ENCODE peak calls at places on chromosomes 3 and 15, in four cellular contexts. C, O, Y and W are unnamed samples.

GRCh38 chr15:27821273-27821672 is 277.8 kb downstream of the OCA2 start:
- DNase-seq in O (no peak), Y (no peak), C (no peak), W (no peak)

GRCh38 chr3:32817561-32818430 is at the start of gene TRIM71:
- DNase-seq in O (no peak), C (no peak), Y (no peak), W (no peak)

GRCh38 chr15:37764733-37765191 is 169.7 kb upstream of the TMCO5A start:
- DNase-seq in Y (peak; percentile 61), C (no peak), O (no peak), W (peak; percentile 79)

GRCh38 chr3:17515445-17516227 is 226.8 kb downstream of the TBC1D5 start:
- DNase-seq in O (no peak), C (no peak), Y (no peak), W (no peak)

GRCh38 chr15:46280753-46281521 is 646.1 kb downstream of the SQOR start:
- DNase-seq in Y (peak; percentile 35), O (no peak), C (no peak), W (no peak)

GRCh38 chr3:71478568-71478967 is 105.0 kb downstream of the FOXP1 start:
- DNase-seq in O (no peak), C (no peak), Y (no peak), W (no peak)

GRCh38 chr3:11558002-11558401 is 85.7 kb downstream of the VGLL4 start:
- DNase-seq in Y (no peak), C (no peak), O (no peak), W (no peak)

GRCh38 chr15:62672268-62672667 is 370.3 kb upstream of the TPM1 start:
- DNase-seq in Y (no peak), O (no peak), C (no peak), W (no peak)

GRCh38 chr3:126516152-126516935 is 1.2 kb downstream of the UROC1 start:
- DNase-seq in Y (no peak), O (no peak), C (no peak), W (no peak)

GRCh38 chr3:80696280-80696679 is 928.5 kb upstream of the ROBO1 start:
- DNase-seq in C (no peak), Y (peak; percentile 52), O (no peak), W (no peak)

GRCh38 chr3:58737644-58738043 is 71.1 kb upstream of the FAM3D start:
- DNase-seq in Y (no peak), O (no peak), C (no peak), W (no peak)

GRCh38 chr3:127598841-127599570 is 795 bp downstream of the MCM2 start:
- DNase-seq in Y (no peak), O (no peak), C (no peak), W (no peak)

GRCh38 chr3:189937302-189938255 is 183.1 kb downstream of the P3H2 start:
- DNase-seq in Y (peak; percentile 95), C (no peak), O (no peak), W (peak; percentile 61)

GRCh38 chr3:188594137-188594536 is 440.2 kb downstream of the LPP start:
- DNase-seq in Y (peak; percentile 35), O (no peak), C (no peak), W (peak; percentile 52)

GRCh38 chr15:77969055-77969454 is 108.5 kb downstream of the TBC1D2B start:
- DNase-seq in O (no peak), C (no peak), Y (no peak), W (no peak)

GRCh38 chr15:71768184-71768583 is 42.2 kb upstream of the NR2E3 start:
- DNase-seq in C (no peak), Y (no peak), O (no peak), W (no peak)

GRCh38 chr15:88187195-88187594 is 69.3 kb downstream of the NTRK3 start:
- DNase-seq in C (no peak), Y (no peak), O (peak; percentile 26), W (peak; percentile 3)

GRCh38 chr3:171187706-171188290 is 161.3 kb upstream of the SLC2A2 start:
- DNase-seq in Y (peak; percentile 40), O (no peak), C (no peak), W (peak; percentile 63)

GRCh38 chr3:143146875-143147274 is 27.3 kb downstream of the CHST2 start:
- DNase-seq in C (no peak), O (no peak), Y (no peak), W (no peak)

GRCh38 chr15:40755821-40756220 is 767 bp upstream of the RMDN3 start:
- DNase-seq in O (no peak), Y (no peak), C (no peak), W (no peak)

GRCh38 chr15:92807971-92808571 is 92.1 kb upstream of the CHD2 start:
- DNase-seq in C (peak; percentile 48), O (no peak), Y (no peak), W (no peak)

GRCh38 chr3:178518660-178519396 is 17.4 kb upstream of the KCNMB2 start:
- DNase-seq in C (no peak), Y (no peak), O (no peak), W (peak; percentile 34)

GRCh38 chr3:9037113-9037715 is 73.9 kb upstream of the RAD18 start:
- DNase-seq in C (no peak), Y (no peak), O (no peak), W (no peak)

GRCh38 chr3:126435456-126436315 is 40.0 kb downstream of the ZXDC start:
- DNase-seq in C (no peak), O (no peak), Y (no peak), W (no peak)

GRCh38 chr3:64488938-64489337 is 198.9 kb downstream of the ADAMTS9 start:
- DNase-seq in C (no peak), O (peak; percentile 17), Y (no peak), W (peak; percentile 26)

GRCh38 chr3:172315401-172316091 is 132.7 kb downstream of the GHSR start:
- DNase-seq in C (no peak), Y (peak; percentile 50), O (no peak), W (no peak)